ENCODE peak calls at places on chromosome 4, in eight cellular contexts. G is SK-N-SH, L is HCT116, S is GM12878, E is Panc1, J is K562, A is GM23338, B is HepG2. U is an unnamed sample.

GRCh38 chr4:128107766-128108165 is 46.7 kb downstream of the LARP1B start:
- DNase-seq in S (no peak), E (no peak), L (no peak), J (peak; percentile 11), G (no peak), A (no peak), B (no peak), U (no peak)

GRCh38 chr4:185839204-185839712 is 27.3 kb upstream of the SORBS2 start:
- DNase-seq in L (peak; percentile 54), S (no peak), A (peak; percentile 93), G (no peak), E (peak; percentile 48), J (no peak), B (no peak), U (no peak)

GRCh38 chr4:165079476-165079875 is 25.8 kb downstream of the TRIM75 start:
- DNase-seq in G (no peak), L (no peak), A (no peak), S (no peak), J (peak; percentile 37), E (no peak), B (no peak), U (no peak)

GRCh38 chr4:71732706-71733105 is 51.2 kb downstream of the GC start:
- DNase-seq in G (peak; percentile 2), S (no peak), A (peak; percentile 69), E (no peak), B (peak; percentile 13), L (no peak), J (peak; percentile 21), U (no peak)

GRCh38 chr4:7805533-7806079 is 134.1 kb downstream of the AFAP1 start:
- DNase-seq in S (no peak), B (peak; percentile 96), J (no peak), G (no peak), E (peak; percentile 30), A (peak; percentile 68), L (no peak), U (no peak)

GRCh38 chr4:43132010-43132582 is 239.6 kb downstream of the GRXCR1 start:
- DNase-seq in B (peak; percentile 42), J (peak; percentile 54), G (peak; percentile 34), L (peak; percentile 8), E (no peak), A (peak; percentile 85), S (peak; percentile 3), U (peak; percentile 45)

GRCh38 chr4:176274441-176274840 is 5.4 kb upstream of the ASB5 start:
- DNase-seq in B (no peak), J (no peak), G (no peak), E (no peak), S (no peak), L (no peak), A (no peak), U (no peak)

GRCh38 chr4:90174622-90175023 is 47.4 kb downstream of the CCSER1 start:
- DNase-seq in J (no peak), A (peak; percentile 30), L (peak; percentile 51), E (no peak), B (no peak), G (no peak), S (no peak), U (no peak)

GRCh38 chr4:13944095-13944501 is 316.6 kb upstream of the BOD1L1 start:
- DNase-seq in L (no peak), S (no peak), J (no peak), B (no peak), E (no peak), G (no peak), A (no peak), U (no peak)

GRCh38 chr4:82744284-82744963 is 54.2 kb downstream of the SCD5 start:
- DNase-seq in E (no peak), B (no peak), J (no peak), S (no peak), A (no peak), G (no peak), L (no peak), U (no peak)

GRCh38 chr4:6916587-6917444 is 7.2 kb downstream of the TBC1D14 start:
- DNase-seq in L (peak; percentile 34), S (no peak), A (no peak), E (peak; percentile 58), G (no peak), J (peak; percentile 97), B (no peak), U (peak; percentile 91)

GRCh38 chr4:147481577-147482109 is 746 bp downstream of the EDNRA start:
- DNase-seq in A (peak; percentile 60), S (no peak), B (no peak), G (no peak), L (no peak), E (no peak), J (no peak), U (no peak)

GRCh38 chr4:81738891-81739290 is 267.2 kb upstream of the RASGEF1B start:
- DNase-seq in E (no peak), J (no peak), A (no peak), S (no peak), B (no peak), L (no peak), G (no peak), U (no peak)

GRCh38 chr4:81732980-81733379 is 261.3 kb upstream of the RASGEF1B start:
- DNase-seq in E (no peak), B (no peak), G (no peak), S (no peak), J (no peak), L (no peak), A (no peak), U (no peak)

GRCh38 chr4:81737865-81738559 is 266.3 kb upstream of the RASGEF1B start:
- DNase-seq in J (no peak), L (no peak), E (no peak), G (no peak), B (peak; percentile 1), S (no peak), A (no peak), U (no peak)

GRCh38 chr4:81740492-81740891 is 268.8 kb upstream of the RASGEF1B start:
- DNase-seq in E (no peak), B (no peak), S (no peak), A (no peak), G (no peak), L (no peak), J (no peak), U (no peak)

GRCh38 chr4:81736324-81736723 is 264.6 kb upstream of the RASGEF1B start:
- DNase-seq in G (no peak), J (peak; percentile 8), E (no peak), B (no peak), S (no peak), A (no peak), L (no peak), U (no peak)
- TF ChIP-seq CTCF in G (no peak), J (no peak), E (no peak), B (no peak), S (no peak), A (peak; percentile 28), L (no peak), U (no peak)

GRCh38 chr4:120008957-120009356 is 57.7 kb downstream of the MAD2L1 start:
- DNase-seq in A (no peak), G (no peak), S (no peak), E (no peak), B (no peak), L (no peak), J (no peak), U (no peak)

GRCh38 chr4:120005091-120005490 is 61.6 kb downstream of the MAD2L1 start:
- DNase-seq in A (no peak), G (no peak), E (no peak), B (no peak), S (no peak), L (no peak), J (no peak), U (no peak)

GRCh38 chr4:120005527-120005926 is 61.1 kb downstream of the MAD2L1 start:
- DNase-seq in J (no peak), A (no peak), L (no peak), S (no peak), G (no peak), B (no peak), E (no peak), U (no peak)

GRCh38 chr4:120008075-120008474 is 58.6 kb downstream of the MAD2L1 start:
- DNase-seq in J (no peak), L (no peak), B (no peak), G (no peak), E (no peak), S (no peak), A (no peak), U (no peak)

DNA sequence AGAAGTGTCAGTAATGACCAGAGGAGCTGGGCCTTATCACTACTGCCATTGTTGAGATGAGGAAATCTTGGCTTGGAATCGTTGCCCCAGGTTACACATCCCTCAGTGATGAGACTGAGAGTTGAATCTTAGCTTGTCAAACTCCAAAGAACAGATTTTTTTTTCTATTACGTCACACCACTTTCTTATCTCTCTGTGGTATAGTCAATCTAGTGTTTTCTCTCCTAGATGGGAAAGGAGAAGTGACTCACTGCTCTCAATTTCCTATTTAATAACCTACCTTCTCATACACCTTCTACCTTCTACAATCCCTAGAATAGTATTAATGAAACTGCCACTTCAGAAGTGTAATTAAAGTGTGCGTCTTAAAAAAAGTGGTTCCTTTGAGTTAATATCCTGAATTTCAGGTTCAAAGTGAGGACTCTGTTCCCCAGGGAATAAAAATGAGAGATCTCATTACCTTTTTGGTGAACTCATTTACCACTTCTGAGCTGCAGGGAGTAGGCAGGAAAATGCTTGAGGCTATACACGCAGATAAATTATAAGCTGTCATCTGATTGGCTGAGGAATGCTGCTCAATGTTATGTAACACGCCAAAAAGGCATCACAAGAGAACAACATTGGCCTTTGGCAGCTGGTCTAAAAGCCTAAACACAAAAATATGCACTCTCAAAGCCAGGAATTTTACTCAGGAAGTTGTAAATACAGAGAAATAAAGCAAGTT is 59.3 kb downstream of the MAD2L1 start:
- DNase-seq in G (no peak), S (no peak), A (no peak), E (no peak), L (no peak), J (no peak), B (no peak), U (no peak)
- TF ChIP-seq POLR2AphosphoS5 in G (no peak), S (no peak), A (no peak), E (no peak), L (no peak), J (no peak), B (no peak), U (no peak)

DNA sequence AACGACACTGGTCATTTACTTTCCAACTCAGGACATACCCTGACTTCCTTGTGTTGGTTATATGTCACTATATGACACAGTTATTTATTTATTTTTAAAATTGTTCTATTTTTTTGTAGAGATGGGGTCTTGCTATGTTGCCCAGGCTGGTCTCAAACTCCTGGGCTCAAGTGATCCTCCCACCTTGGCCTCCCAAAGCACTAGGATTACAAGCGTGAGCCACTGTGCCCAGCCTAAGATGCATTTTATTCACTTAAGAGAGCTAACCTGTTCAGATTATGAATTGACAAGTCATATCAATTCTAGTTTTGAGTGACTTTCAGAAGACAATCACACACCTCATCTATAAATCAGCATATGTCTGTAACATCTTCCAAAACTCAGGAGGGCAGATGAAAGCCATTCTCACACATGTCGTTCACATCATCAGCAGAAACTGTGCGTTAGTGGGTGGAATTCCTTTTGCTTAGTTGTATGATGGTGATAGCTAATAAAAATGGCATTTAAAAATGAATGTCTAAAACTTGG is 9.4 kb upstream of the RHOH start:
- DNase-seq in E (no peak), B (no peak), J (no peak), G (no peak), A (no peak), S (no peak), L (no peak), U (no peak)
- TF ChIP-seq REST in E (no peak), B (no peak), J (no peak), G (no peak), A (no peak), S (no peak), L (no peak), U (no peak)

GRCh38 chr4:23857353-23857752 is 32.5 kb downstream of the PPARGC1A start:
- DNase-seq in J (no peak), E (no peak), A (no peak), S (no peak), B (peak; percentile 49), L (no peak), G (no peak), U (no peak)
- TF ChIP-seq CTCF in J (no peak), E (peak; percentile 8), A (peak; percentile 40), S (no peak), B (peak; percentile 48), L (no peak), G (peak; percentile 25), U (no peak)

U was measured in HL-60.